ENCODE peak calls at places on chromosome 1, in six cellular contexts. X, G, W, J, E and Q are unnamed samples.

GRCh38 chr1:64881281-64881680 is 85.1 kb downstream of the JAK1 start:
- DNase-seq in X (no peak), G (no peak), W (no peak), J (no peak), E (no peak), Q (no peak)

GRCh38 chr1:206634365-206635079 is 814 bp upstream of the DYRK3 start:
- DNase-seq in X (peak; percentile 91), G (peak; percentile 72), W (peak; percentile 97), J (peak; percentile 99), E (peak; percentile 89), Q (peak; percentile 97)

GRCh38 chr1:85605519-85606413 is 25.2 kb downstream of the CCN1 start:
- DNase-seq in X (no peak), G (no peak), W (no peak), J (no peak), E (no peak), Q (no peak)

GRCh38 chr1:147389532-147390184 is 147.2 kb downstream of the CHD1L start:
- DNase-seq in X (no peak), G (peak; percentile 51), W (no peak), J (no peak), E (no peak), Q (no peak)

GRCh38 chr1:93667642-93668041 is 14.0 kb downstream of the BCAR3 start:
- DNase-seq in X (no peak), G (no peak), W (no peak), J (no peak), E (no peak), Q (no peak)

GRCh38 chr1:38486115-38486514 is 373.5 kb downstream of the RRAGC start:
- DNase-seq in X (no peak), G (no peak), W (no peak), J (no peak), E (no peak), Q (no peak)

GRCh38 chr1:168957818-168958217 is 148.7 kb upstream of the ATP1B1 start:
- DNase-seq in X (no peak), G (no peak), W (no peak), J (no peak), E (no peak), Q (no peak)

GRCh38 chr1:50427086-50427817 is 4.0 kb upstream of the DMRTA2 start:
- DNase-seq in X (no peak), G (no peak), W (no peak), J (no peak), E (no peak), Q (no peak)

GRCh38 chr1:25563330-25564215 is 20.2 kb downstream of the LDLRAP1 start:
- DNase-seq in X (no peak), G (no peak), W (no peak), J (no peak), E (no peak), Q (no peak)

GRCh38 chr1:26666855-26667254 is 29.0 kb upstream of the ARID1A start:
- DNase-seq in X (no peak), G (no peak), W (no peak), J (no peak), E (no peak), Q (no peak)

DNA sequence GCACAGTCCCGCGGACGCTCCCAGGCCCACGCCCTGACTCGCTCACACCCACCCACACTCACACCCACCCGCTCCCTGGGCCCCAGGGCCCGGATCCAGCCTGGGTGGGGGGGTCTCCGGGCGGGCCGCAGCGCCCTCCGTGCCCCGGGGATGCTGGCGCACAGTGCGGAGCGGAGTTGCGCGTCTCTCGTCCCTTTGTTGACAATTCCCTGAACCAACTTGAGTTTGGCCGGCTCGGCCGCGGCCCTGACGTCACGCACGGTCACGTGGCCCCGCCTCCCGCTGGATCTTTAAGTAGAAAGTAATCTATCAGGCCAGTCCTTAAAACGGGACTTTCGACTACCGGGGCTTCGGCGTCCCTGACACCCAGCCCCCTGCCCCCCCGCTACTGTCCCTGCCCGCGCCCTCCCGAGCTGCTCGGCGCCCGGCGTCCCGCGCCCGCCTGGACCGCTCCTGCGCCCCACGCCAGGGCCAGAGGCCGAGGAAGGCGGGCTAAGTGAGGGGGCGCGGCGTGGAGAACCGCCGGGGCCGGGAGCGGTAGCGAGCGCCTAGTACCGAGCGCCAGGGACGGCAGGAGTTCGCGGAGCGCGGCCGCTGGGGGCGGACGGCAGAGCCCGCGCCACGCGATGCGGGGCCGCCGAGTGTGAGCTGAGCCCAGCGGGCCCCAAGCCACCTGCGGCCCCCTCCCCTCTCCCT is at the start of gene FOXD3:
- DNase-seq in X (peak; percentile 57), G (peak; percentile 71), W (no peak), J (no peak), E (peak; percentile 16), Q (peak; percentile 85)
- H3K4me1 ChIP-seq in X (no peaks in the 10 kb centered on the region), G (peaks cover 8% of the 10 kb centered on the region), W (peaks cover 28% of the 10 kb centered on the region), J (peaks cover 59% of the 10 kb centered on the region), E (peaks cover 9% of the 10 kb centered on the region), Q (peaks cover 35% of the 10 kb centered on the region)

GRCh38 chr1:19079983-19080472 is 123.6 kb upstream of the IFFO2 start:
- DNase-seq in X (no peak), G (no peak), W (no peak), J (no peak), E (no peak), Q (no peak)

GRCh38 chr1:19084206-19084738 is 125.8 kb downstream of the UBR4 start:
- DNase-seq in X (no peak), G (no peak), W (no peak), J (no peak), E (no peak), Q (no peak)

GRCh38 chr1:19081218-19081893 is 124.9 kb upstream of the IFFO2 start:
- DNase-seq in X (no peak), G (peak; percentile 77), W (no peak), J (no peak), E (no peak), Q (no peak)

GRCh38 chr1:19080715-19081114 is 124.2 kb upstream of the IFFO2 start:
- DNase-seq in X (no peak), G (no peak), W (no peak), J (no peak), E (no peak), Q (no peak)

GRCh38 chr1:19083081-19083480 is 126.6 kb upstream of the IFFO2 start:
- DNase-seq in X (no peak), G (no peak), W (no peak), J (no peak), E (no peak), Q (no peak)
- TF ChIP-seq POLR2A in X (no peak), G (no peak), W (no peak), J (no peak), E (no peak), Q (no peak)

GRCh38 chr1:203557390-203557789 is 63.4 kb downstream of the OPTC start:
- DNase-seq in X (no peak), G (no peak), W (no peak), J (no peak), E (no peak), Q (peak; percentile 86)

GRCh38 chr1:203555484-203556046 is 61.6 kb downstream of the OPTC start:
- DNase-seq in X (no peak), G (no peak), W (no peak), J (no peak), E (no peak), Q (no peak)

GRCh38 chr1:203555046-203555445 is 61.1 kb downstream of the OPTC start:
- DNase-seq in X (no peak), G (no peak), W (no peak), J (no peak), E (no peak), Q (no peak)

GRCh38 chr1:203557958-203558760 is 64.2 kb downstream of the OPTC start:
- DNase-seq in X (peak; percentile 30), G (no peak), W (no peak), J (peak; percentile 84), E (peak; percentile 38), Q (peak; percentile 91)

DNA sequence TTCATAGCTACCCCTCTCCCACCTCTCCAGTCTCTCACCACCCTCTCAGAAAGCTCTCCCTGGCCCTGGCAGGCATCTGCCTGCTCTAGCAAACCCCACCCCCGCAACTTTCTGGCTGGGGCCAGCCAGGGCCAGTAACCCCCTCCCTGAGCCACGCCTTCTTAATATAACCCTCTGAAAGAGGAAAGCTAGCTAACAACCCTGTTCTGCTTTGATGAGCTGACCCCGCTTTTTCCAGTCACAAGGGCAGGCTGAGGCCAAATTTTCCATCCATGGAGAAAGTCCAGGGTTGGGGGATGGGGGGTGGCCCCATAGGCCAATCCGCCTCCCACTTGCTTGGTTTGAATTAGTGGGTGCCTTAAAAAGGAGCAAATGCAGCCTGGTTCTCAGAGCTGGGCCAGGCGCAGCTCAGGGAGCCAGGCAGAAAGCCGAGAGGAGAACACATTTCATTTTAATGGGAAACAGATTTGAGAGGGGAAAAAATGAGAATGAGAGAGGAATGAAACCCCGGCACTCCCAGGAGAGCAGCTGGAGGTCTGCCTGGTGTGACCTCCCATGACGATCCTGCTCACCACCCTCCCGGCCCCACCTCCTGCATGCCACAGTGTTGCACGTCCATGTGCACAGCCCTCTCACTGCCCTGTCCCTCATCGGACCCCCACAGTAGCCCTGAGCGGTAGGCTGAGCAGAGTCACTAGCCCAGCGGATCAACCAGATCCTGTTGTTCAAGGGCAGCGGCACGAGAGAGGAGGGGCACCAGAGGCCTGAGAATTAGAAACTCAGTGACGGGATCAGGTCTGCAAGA is 62.3 kb downstream of the OPTC start:
- DNase-seq in X (peak; percentile 53), G (no peak), W (no peak), J (peak; percentile 91), E (peak; percentile 57), Q (peak; percentile 91)
- TF ChIP-seq EP300 in X (no peak), G (no peak), W (no peak), J (no peak), E (peak; percentile 28), Q (peak; percentile 54)

GRCh38 chr1:109254621-109255096 is 5.3 kb downstream of the CELSR2 start:
- DNase-seq in X (no peak), G (peak; percentile 90), W (no peak), J (no peak), E (no peak), Q (no peak)

GRCh38 chr1:109251277-109252166 is 2.2 kb downstream of the CELSR2 start:
- DNase-seq in X (no peak), G (no peak), W (no peak), J (peak; percentile 50), E (no peak), Q (no peak)

GRCh38 chr1:109252167-109252892 is 3.0 kb downstream of the CELSR2 start:
- DNase-seq in X (no peak), G (no peak), W (no peak), J (no peak), E (no peak), Q (no peak)

GRCh38 chr1:109253803-109254620 is 4.7 kb downstream of the CELSR2 start:
- DNase-seq in X (no peak), G (peak; percentile 84), W (no peak), J (no peak), E (no peak), Q (no peak)

GRCh38 chr1:109252893-109253802 is 3.8 kb downstream of the CELSR2 start:
- DNase-seq in X (no peak), G (peak; percentile 59), W (no peak), J (no peak), E (no peak), Q (peak; percentile 94)
- H3K4me1 ChIP-seq in X (no peaks in the 10 kb centered on the region), G (peaks cover 43% of the 10 kb centered on the region), W (peaks cover 29% of the 10 kb centered on the region), J (peaks cover 70% of the 10 kb centered on the region), E (peaks cover 4% of the 10 kb centered on the region), Q (peaks cover 39% of the 10 kb centered on the region)

GRCh38 chr1:999797-1000356 is at the start of gene HES4:
- DNase-seq in X (peak; percentile 53), G (peak; percentile 88), W (peak; percentile 96), J (peak; percentile 93), E (peak; percentile 42), Q (peak; percentile 97)
- TF ChIP-seq POLR2A in X (peak; percentile 64), G (no peak), W (peak; percentile 26), J (peak; percentile 41), E (peak; percentile 58), Q (no peak)